ENCODE peak calls at places on chromosomes 11 and 22, in eight cellular contexts. One of them, this sample, is unnamed.

GRCh38 chr22:47053865-47054185 is 291.4 kb downstream of the TBC1D22A start:
- DNase-seq in activated gamma-delta T cell: no peak
- DNase-seq in MV-4-11: peak; percentile 44
- DNase-seq in endothelial cell: no peak
- DNase-seq in activated naive CD4-positive, alpha-beta T cell treated with anti-CD3 and anti-CD28 coated beads for 36 hours: no peak
- DNase-seq in stimulated activated CD4-positive, alpha-beta T cell treated with anti-CD3 and anti-CD28 coated beads, Interleukin-4, amount 100 ng/mL, for 48 hours: no peak
- DNase-seq in endodermal cell: no peak
- DNase-seq in hepatocyte: peak; percentile 20
- DNase-seq in this sample: no peak

GRCh38 chr11:297666-298405 is 1.5 kb downstream of the IFITM5 start:
- DNase-seq in activated gamma-delta T cell: no peak
- DNase-seq in MV-4-11: peak; percentile 95
- DNase-seq in endothelial cell: no peak
- DNase-seq in activated naive CD4-positive, alpha-beta T cell treated with anti-CD3 and anti-CD28 coated beads for 36 hours: no peak
- DNase-seq in stimulated activated CD4-positive, alpha-beta T cell treated with anti-CD3 and anti-CD28 coated beads, Interleukin-4, amount 100 ng/mL, for 48 hours: no peak
- DNase-seq in endodermal cell: peak; percentile 54
- DNase-seq in hepatocyte: no peak
- DNase-seq in this sample: peak; percentile 80

GRCh38 chr22:44931077-44931540 is 78.7 kb downstream of the PHF21B start:
- DNase-seq in activated gamma-delta T cell: no peak
- DNase-seq in MV-4-11: no peak
- DNase-seq in endothelial cell: no peak
- DNase-seq in activated naive CD4-positive, alpha-beta T cell treated with anti-CD3 and anti-CD28 coated beads for 36 hours: no peak
- DNase-seq in stimulated activated CD4-positive, alpha-beta T cell treated with anti-CD3 and anti-CD28 coated beads, Interleukin-4, amount 100 ng/mL, for 48 hours: no peak
- DNase-seq in endodermal cell: no peak
- DNase-seq in hepatocyte: peak; percentile 19
- DNase-seq in this sample: no peak

GRCh38 chr22:30825711-30826505 is 131.2 kb downstream of the OSBP2 start:
- DNase-seq in activated gamma-delta T cell: no peak
- DNase-seq in MV-4-11: no peak
- DNase-seq in endothelial cell: no peak
- DNase-seq in activated naive CD4-positive, alpha-beta T cell treated with anti-CD3 and anti-CD28 coated beads for 36 hours: no peak
- DNase-seq in stimulated activated CD4-positive, alpha-beta T cell treated with anti-CD3 and anti-CD28 coated beads, Interleukin-4, amount 100 ng/mL, for 48 hours: no peak
- DNase-seq in endodermal cell: no peak
- DNase-seq in hepatocyte: no peak
- DNase-seq in this sample: no peak

GRCh38 chr11:88179141-88179540 is 3.9 kb upstream of the RAB38 start:
- DNase-seq in activated gamma-delta T cell: no peak
- DNase-seq in MV-4-11: no peak
- DNase-seq in endothelial cell: no peak
- DNase-seq in activated naive CD4-positive, alpha-beta T cell treated with anti-CD3 and anti-CD28 coated beads for 36 hours: peak; percentile 57
- DNase-seq in stimulated activated CD4-positive, alpha-beta T cell treated with anti-CD3 and anti-CD28 coated beads, Interleukin-4, amount 100 ng/mL, for 48 hours: peak; percentile 13
- DNase-seq in endodermal cell: no peak
- DNase-seq in hepatocyte: no peak
- DNase-seq in this sample: no peak

GRCh38 chr22:38443675-38444521 is 11.1 kb downstream of the KCNJ4 start:
- DNase-seq in activated gamma-delta T cell: no peak
- DNase-seq in MV-4-11: no peak
- DNase-seq in endothelial cell: no peak
- DNase-seq in activated naive CD4-positive, alpha-beta T cell treated with anti-CD3 and anti-CD28 coated beads for 36 hours: no peak
- DNase-seq in stimulated activated CD4-positive, alpha-beta T cell treated with anti-CD3 and anti-CD28 coated beads, Interleukin-4, amount 100 ng/mL, for 48 hours: no peak
- DNase-seq in endodermal cell: no peak
- DNase-seq in hepatocyte: no peak
- DNase-seq in this sample: no peak

GRCh38 chr11:57568330-57568766 is 876 bp upstream of the UBE2L6 start:
- DNase-seq in activated gamma-delta T cell: no peak
- DNase-seq in MV-4-11: peak; percentile 71
- DNase-seq in endothelial cell: no peak
- DNase-seq in activated naive CD4-positive, alpha-beta T cell treated with anti-CD3 and anti-CD28 coated beads for 36 hours: peak; percentile 93
- DNase-seq in stimulated activated CD4-positive, alpha-beta T cell treated with anti-CD3 and anti-CD28 coated beads, Interleukin-4, amount 100 ng/mL, for 48 hours: peak; percentile 84
- DNase-seq in endodermal cell: peak; percentile 97
- DNase-seq in hepatocyte: peak; percentile 91
- DNase-seq in this sample: no peak

GRCh38 chr11:16925495-16926065 is 88.6 kb downstream of the PLEKHA7 start:
- DNase-seq in activated gamma-delta T cell: no peak
- DNase-seq in MV-4-11: no peak
- DNase-seq in endothelial cell: peak; percentile 52
- DNase-seq in activated naive CD4-positive, alpha-beta T cell treated with anti-CD3 and anti-CD28 coated beads for 36 hours: no peak
- DNase-seq in stimulated activated CD4-positive, alpha-beta T cell treated with anti-CD3 and anti-CD28 coated beads, Interleukin-4, amount 100 ng/mL, for 48 hours: peak; percentile 28
- DNase-seq in endodermal cell: peak; percentile 89
- DNase-seq in hepatocyte: peak; percentile 80
- DNase-seq in this sample: peak; percentile 89

GRCh38 chr11:69974528-69974927 is 103.6 kb upstream of the ANO1 start:
- DNase-seq in activated gamma-delta T cell: no peak
- DNase-seq in MV-4-11: no peak
- DNase-seq in endothelial cell: no peak
- DNase-seq in activated naive CD4-positive, alpha-beta T cell treated with anti-CD3 and anti-CD28 coated beads for 36 hours: no peak
- DNase-seq in stimulated activated CD4-positive, alpha-beta T cell treated with anti-CD3 and anti-CD28 coated beads, Interleukin-4, amount 100 ng/mL, for 48 hours: no peak
- DNase-seq in endodermal cell: no peak
- DNase-seq in hepatocyte: peak; percentile 50
- DNase-seq in this sample: no peak

GRCh38 chr11:2586091-2586792 is 113.6 kb downstream of the KCNQ1OT1 start:
- DNase-seq in activated gamma-delta T cell: no peak
- DNase-seq in MV-4-11: no peak
- DNase-seq in endothelial cell: peak; percentile 2
- DNase-seq in activated naive CD4-positive, alpha-beta T cell treated with anti-CD3 and anti-CD28 coated beads for 36 hours: no peak
- DNase-seq in stimulated activated CD4-positive, alpha-beta T cell treated with anti-CD3 and anti-CD28 coated beads, Interleukin-4, amount 100 ng/mL, for 48 hours: no peak
- DNase-seq in endodermal cell: peak; percentile 37
- DNase-seq in hepatocyte: peak; percentile 7
- DNase-seq in this sample: no peak

GRCh38 chr11:111793863-111794262 is 27.7 kb upstream of the PPP2R1B start:
- DNase-seq in activated gamma-delta T cell: no peak
- DNase-seq in MV-4-11: no peak
- DNase-seq in endothelial cell: no peak
- DNase-seq in activated naive CD4-positive, alpha-beta T cell treated with anti-CD3 and anti-CD28 coated beads for 36 hours: no peak
- DNase-seq in stimulated activated CD4-positive, alpha-beta T cell treated with anti-CD3 and anti-CD28 coated beads, Interleukin-4, amount 100 ng/mL, for 48 hours: no peak
- DNase-seq in endodermal cell: no peak
- DNase-seq in hepatocyte: no peak
- DNase-seq in this sample: no peak

GRCh38 chr11:85318573-85318972 is 308.6 kb downstream of the DLG2 start:
- DNase-seq in activated gamma-delta T cell: no peak
- DNase-seq in MV-4-11: peak; percentile 87
- DNase-seq in endothelial cell: no peak
- DNase-seq in activated naive CD4-positive, alpha-beta T cell treated with anti-CD3 and anti-CD28 coated beads for 36 hours: no peak
- DNase-seq in stimulated activated CD4-positive, alpha-beta T cell treated with anti-CD3 and anti-CD28 coated beads, Interleukin-4, amount 100 ng/mL, for 48 hours: no peak
- DNase-seq in endodermal cell: no peak
- DNase-seq in hepatocyte: no peak
- DNase-seq in this sample: no peak

GRCh38 chr11:128501576-128502549 is 85.5 kb downstream of the ETS1 start:
- DNase-seq in activated gamma-delta T cell: no peak
- DNase-seq in MV-4-11: peak; percentile 58
- DNase-seq in endothelial cell: peak; percentile 12
- DNase-seq in activated naive CD4-positive, alpha-beta T cell treated with anti-CD3 and anti-CD28 coated beads for 36 hours: peak; percentile 8
- DNase-seq in stimulated activated CD4-positive, alpha-beta T cell treated with anti-CD3 and anti-CD28 coated beads, Interleukin-4, amount 100 ng/mL, for 48 hours: no peak
- DNase-seq in endodermal cell: no peak
- DNase-seq in hepatocyte: no peak
- DNase-seq in this sample: no peak

GRCh38 chr11:86785576-86785975 is 14.8 kb upstream of the PRSS23 start:
- DNase-seq in activated gamma-delta T cell: no peak
- DNase-seq in MV-4-11: no peak
- DNase-seq in endothelial cell: no peak
- DNase-seq in activated naive CD4-positive, alpha-beta T cell treated with anti-CD3 and anti-CD28 coated beads for 36 hours: no peak
- DNase-seq in stimulated activated CD4-positive, alpha-beta T cell treated with anti-CD3 and anti-CD28 coated beads, Interleukin-4, amount 100 ng/mL, for 48 hours: no peak
- DNase-seq in endodermal cell: no peak
- DNase-seq in hepatocyte: no peak
- DNase-seq in this sample: no peak

GRCh38 chr11:103872748-103873147 is 163.7 kb upstream of the DDI1 start:
- DNase-seq in activated gamma-delta T cell: no peak
- DNase-seq in MV-4-11: peak; percentile 34
- DNase-seq in endothelial cell: no peak
- DNase-seq in activated naive CD4-positive, alpha-beta T cell treated with anti-CD3 and anti-CD28 coated beads for 36 hours: no peak
- DNase-seq in stimulated activated CD4-positive, alpha-beta T cell treated with anti-CD3 and anti-CD28 coated beads, Interleukin-4, amount 100 ng/mL, for 48 hours: no peak
- DNase-seq in endodermal cell: no peak
- DNase-seq in hepatocyte: no peak
- DNase-seq in this sample: no peak

GRCh38 chr11:62805991-62806441 is 776 bp upstream of the NXF1 start:
- DNase-seq in activated gamma-delta T cell: no peak
- DNase-seq in MV-4-11: peak; percentile 29
- DNase-seq in endothelial cell: no peak
- DNase-seq in activated naive CD4-positive, alpha-beta T cell treated with anti-CD3 and anti-CD28 coated beads for 36 hours: peak; percentile 36
- DNase-seq in stimulated activated CD4-positive, alpha-beta T cell treated with anti-CD3 and anti-CD28 coated beads, Interleukin-4, amount 100 ng/mL, for 48 hours: no peak
- DNase-seq in endodermal cell: peak; percentile 57
- DNase-seq in hepatocyte: no peak
- DNase-seq in this sample: no peak

GRCh38 chr11:134414772-134415765 is 3.0 kb upstream of the B3GAT1 start:
- DNase-seq in activated gamma-delta T cell: no peak
- DNase-seq in MV-4-11: no peak
- DNase-seq in endothelial cell: no peak
- DNase-seq in activated naive CD4-positive, alpha-beta T cell treated with anti-CD3 and anti-CD28 coated beads for 36 hours: no peak
- DNase-seq in stimulated activated CD4-positive, alpha-beta T cell treated with anti-CD3 and anti-CD28 coated beads, Interleukin-4, amount 100 ng/mL, for 48 hours: no peak
- DNase-seq in endodermal cell: no peak
- DNase-seq in hepatocyte: no peak
- DNase-seq in this sample: no peak

GRCh38 chr11:130390071-130390758 is 38.2 kb downstream of the ADAMTS8 start:
- DNase-seq in activated gamma-delta T cell: no peak
- DNase-seq in MV-4-11: peak; percentile 27
- DNase-seq in endothelial cell: no peak
- DNase-seq in activated naive CD4-positive, alpha-beta T cell treated with anti-CD3 and anti-CD28 coated beads for 36 hours: no peak
- DNase-seq in stimulated activated CD4-positive, alpha-beta T cell treated with anti-CD3 and anti-CD28 coated beads, Interleukin-4, amount 100 ng/mL, for 48 hours: no peak
- DNase-seq in endodermal cell: no peak
- DNase-seq in hepatocyte: peak; percentile 69
- DNase-seq in this sample: no peak

GRCh38 chr11:64536396-64536935 is 54.6 kb upstream of the SLC22A12 start:
- DNase-seq in activated gamma-delta T cell: no peak
- DNase-seq in MV-4-11: peak; percentile 3
- DNase-seq in endothelial cell: no peak
- DNase-seq in activated naive CD4-positive, alpha-beta T cell treated with anti-CD3 and anti-CD28 coated beads for 36 hours: no peak
- DNase-seq in stimulated activated CD4-positive, alpha-beta T cell treated with anti-CD3 and anti-CD28 coated beads, Interleukin-4, amount 100 ng/mL, for 48 hours: no peak
- DNase-seq in endodermal cell: no peak
- DNase-seq in hepatocyte: no peak
- DNase-seq in this sample: no peak

GRCh38 chr11:78332872-78333271 is 84.7 kb downstream of the GAB2 start:
- DNase-seq in activated gamma-delta T cell: no peak
- DNase-seq in MV-4-11: no peak
- DNase-seq in endothelial cell: no peak
- DNase-seq in activated naive CD4-positive, alpha-beta T cell treated with anti-CD3 and anti-CD28 coated beads for 36 hours: no peak
- DNase-seq in stimulated activated CD4-positive, alpha-beta T cell treated with anti-CD3 and anti-CD28 coated beads, Interleukin-4, amount 100 ng/mL, for 48 hours: no peak
- DNase-seq in endodermal cell: no peak
- DNase-seq in hepatocyte: no peak
- DNase-seq in this sample: no peak

GRCh38 chr11:126816655-126817054 is 183.9 kb downstream of the KIRREL3 start:
- DNase-seq in activated gamma-delta T cell: no peak
- DNase-seq in MV-4-11: peak; percentile 42
- DNase-seq in endothelial cell: no peak
- DNase-seq in activated naive CD4-positive, alpha-beta T cell treated with anti-CD3 and anti-CD28 coated beads for 36 hours: no peak
- DNase-seq in stimulated activated CD4-positive, alpha-beta T cell treated with anti-CD3 and anti-CD28 coated beads, Interleukin-4, amount 100 ng/mL, for 48 hours: no peak
- DNase-seq in endodermal cell: no peak
- DNase-seq in hepatocyte: no peak
- DNase-seq in this sample: no peak

GRCh38 chr11:12744831-12745502 is 70.7 kb downstream of the TEAD1 start:
- DNase-seq in activated gamma-delta T cell: no peak
- DNase-seq in MV-4-11: no peak
- DNase-seq in endothelial cell: no peak
- DNase-seq in activated naive CD4-positive, alpha-beta T cell treated with anti-CD3 and anti-CD28 coated beads for 36 hours: no peak
- DNase-seq in stimulated activated CD4-positive, alpha-beta T cell treated with anti-CD3 and anti-CD28 coated beads, Interleukin-4, amount 100 ng/mL, for 48 hours: no peak
- DNase-seq in endodermal cell: peak; percentile 71
- DNase-seq in hepatocyte: no peak
- DNase-seq in this sample: no peak

GRCh38 chr11:121460941-121461514 is 8.3 kb upstream of the SORL1-AS1 start:
- DNase-seq in activated gamma-delta T cell: no peak
- DNase-seq in MV-4-11: no peak
- DNase-seq in endothelial cell: no peak
- DNase-seq in activated naive CD4-positive, alpha-beta T cell treated with anti-CD3 and anti-CD28 coated beads for 36 hours: no peak
- DNase-seq in stimulated activated CD4-positive, alpha-beta T cell treated with anti-CD3 and anti-CD28 coated beads, Interleukin-4, amount 100 ng/mL, for 48 hours: no peak
- DNase-seq in endodermal cell: no peak
- DNase-seq in hepatocyte: peak; percentile 41
- DNase-seq in this sample: no peak

GRCh38 chr11:126304457-126305072 is 705 bp downstream of the DCPS start:
- DNase-seq in activated gamma-delta T cell: no peak
- DNase-seq in MV-4-11: no peak
- DNase-seq in endothelial cell: no peak
- DNase-seq in activated naive CD4-positive, alpha-beta T cell treated with anti-CD3 and anti-CD28 coated beads for 36 hours: peak; percentile 45
- DNase-seq in stimulated activated CD4-positive, alpha-beta T cell treated with anti-CD3 and anti-CD28 coated beads, Interleukin-4, amount 100 ng/mL, for 48 hours: no peak
- DNase-seq in endodermal cell: no peak
- DNase-seq in hepatocyte: no peak
- DNase-seq in this sample: no peak

GRCh38 chr22:37262346-37262745 is 18.3 kb upstream of the RAC2 start:
- DNase-seq in activated gamma-delta T cell: no peak
- DNase-seq in MV-4-11: no peak
- DNase-seq in endothelial cell: no peak
- DNase-seq in activated naive CD4-positive, alpha-beta T cell treated with anti-CD3 and anti-CD28 coated beads for 36 hours: no peak
- DNase-seq in stimulated activated CD4-positive, alpha-beta T cell treated with anti-CD3 and anti-CD28 coated beads, Interleukin-4, amount 100 ng/mL, for 48 hours: no peak
- DNase-seq in endodermal cell: peak; percentile 31
- DNase-seq in hepatocyte: no peak
- DNase-seq in this sample: no peak

GRCh38 chr22:29359469-29359868 is 28.9 kb downstream of the AP1B1 start:
- DNase-seq in activated gamma-delta T cell: no peak
- DNase-seq in MV-4-11: no peak
- DNase-seq in endothelial cell: peak; percentile 54
- DNase-seq in activated naive CD4-positive, alpha-beta T cell treated with anti-CD3 and anti-CD28 coated beads for 36 hours: no peak
- DNase-seq in stimulated activated CD4-positive, alpha-beta T cell treated with anti-CD3 and anti-CD28 coated beads, Interleukin-4, amount 100 ng/mL, for 48 hours: no peak
- DNase-seq in endodermal cell: peak; percentile 83
- DNase-seq in hepatocyte: peak; percentile 75
- DNase-seq in this sample: no peak

GRCh38 chr11:24078056-24078455 is 418.8 kb upstream of the LUZP2 start:
- DNase-seq in activated gamma-delta T cell: no peak
- DNase-seq in MV-4-11: no peak
- DNase-seq in endothelial cell: no peak
- DNase-seq in activated naive CD4-positive, alpha-beta T cell treated with anti-CD3 and anti-CD28 coated beads for 36 hours: no peak
- DNase-seq in stimulated activated CD4-positive, alpha-beta T cell treated with anti-CD3 and anti-CD28 coated beads, Interleukin-4, amount 100 ng/mL, for 48 hours: no peak
- DNase-seq in endodermal cell: no peak
- DNase-seq in hepatocyte: no peak
- DNase-seq in this sample: no peak

GRCh38 chr11:65574963-65575567 is 788 bp upstream of the EHBP1L1 start:
- DNase-seq in activated gamma-delta T cell: no peak
- DNase-seq in MV-4-11: no peak
- DNase-seq in endothelial cell: no peak
- DNase-seq in activated naive CD4-positive, alpha-beta T cell treated with anti-CD3 and anti-CD28 coated beads for 36 hours: no peak
- DNase-seq in stimulated activated CD4-positive, alpha-beta T cell treated with anti-CD3 and anti-CD28 coated beads, Interleukin-4, amount 100 ng/mL, for 48 hours: no peak
- DNase-seq in endodermal cell: peak; percentile 70
- DNase-seq in hepatocyte: peak; percentile 71
- DNase-seq in this sample: peak; percentile 69

GRCh38 chr22:34877506-34877905 is 188.5 kb upstream of the ISX start:
- DNase-seq in activated gamma-delta T cell: no peak
- DNase-seq in MV-4-11: no peak
- DNase-seq in endothelial cell: no peak
- DNase-seq in activated naive CD4-positive, alpha-beta T cell treated with anti-CD3 and anti-CD28 coated beads for 36 hours: no peak
- DNase-seq in stimulated activated CD4-positive, alpha-beta T cell treated with anti-CD3 and anti-CD28 coated beads, Interleukin-4, amount 100 ng/mL, for 48 hours: no peak
- DNase-seq in endodermal cell: no peak
- DNase-seq in hepatocyte: no peak
- DNase-seq in this sample: no peak

GRCh38 chr11:95230054-95231034 is 658 bp downstream of the SESN3 start:
- DNase-seq in activated gamma-delta T cell: no peak
- DNase-seq in MV-4-11: no peak
- DNase-seq in endothelial cell: peak; percentile 47
- DNase-seq in activated naive CD4-positive, alpha-beta T cell treated with anti-CD3 and anti-CD28 coated beads for 36 hours: peak; percentile 38
- DNase-seq in stimulated activated CD4-positive, alpha-beta T cell treated with anti-CD3 and anti-CD28 coated beads, Interleukin-4, amount 100 ng/mL, for 48 hours: peak; percentile 2
- DNase-seq in endodermal cell: peak; percentile 76
- DNase-seq in hepatocyte: peak; percentile 47
- DNase-seq in this sample: peak; percentile 26

GRCh38 chr11:15761235-15761634 is 595.1 kb downstream of the SOX6 start:
- DNase-seq in activated gamma-delta T cell: no peak
- DNase-seq in MV-4-11: no peak
- DNase-seq in endothelial cell: no peak
- DNase-seq in activated naive CD4-positive, alpha-beta T cell treated with anti-CD3 and anti-CD28 coated beads for 36 hours: no peak
- DNase-seq in stimulated activated CD4-positive, alpha-beta T cell treated with anti-CD3 and anti-CD28 coated beads, Interleukin-4, amount 100 ng/mL, for 48 hours: no peak
- DNase-seq in endodermal cell: no peak
- DNase-seq in hepatocyte: no peak
- DNase-seq in this sample: no peak

GRCh38 chr11:134541951-134542350 is 129.9 kb upstream of the B3GAT1 start:
- DNase-seq in activated gamma-delta T cell: no peak
- DNase-seq in MV-4-11: no peak
- DNase-seq in endothelial cell: no peak
- DNase-seq in activated naive CD4-positive, alpha-beta T cell treated with anti-CD3 and anti-CD28 coated beads for 36 hours: no peak
- DNase-seq in stimulated activated CD4-positive, alpha-beta T cell treated with anti-CD3 and anti-CD28 coated beads, Interleukin-4, amount 100 ng/mL, for 48 hours: no peak
- DNase-seq in endodermal cell: no peak
- DNase-seq in hepatocyte: no peak
- DNase-seq in this sample: no peak

GRCh38 chr11:64356498-64357411 is 2.2 kb upstream of the RPS6KA4 start:
- DNase-seq in activated gamma-delta T cell: no peak
- DNase-seq in MV-4-11: peak; percentile 56
- DNase-seq in endothelial cell: peak; percentile 85
- DNase-seq in activated naive CD4-positive, alpha-beta T cell treated with anti-CD3 and anti-CD28 coated beads for 36 hours: peak; percentile 68
- DNase-seq in stimulated activated CD4-positive, alpha-beta T cell treated with anti-CD3 and anti-CD28 coated beads, Interleukin-4, amount 100 ng/mL, for 48 hours: peak; percentile 43
- DNase-seq in endodermal cell: peak; percentile 97
- DNase-seq in hepatocyte: peak; percentile 80
- DNase-seq in this sample: no peak

This sample was measured in upper lobe of left lung.